ENCODE peak calls at places on chromosomes 5 and 9, in five cellular contexts. One of them, this sample, is unnamed.

GRCh38 chr5:102903074-102903871 is 148.2 kb downstream of the PAM start:
- DNase-seq in OCI-LY7: no peak
- DNase-seq in body of pancreas: no peak
- DNase-seq in uterus: no peak
- DNase-seq in kidney: no peak
- DNase-seq in this sample: no peak

GRCh38 chr5:124439609-124440008 is 306.8 kb downstream of the ZNF608 start:
- DNase-seq in OCI-LY7: no peak
- DNase-seq in body of pancreas: no peak
- DNase-seq in uterus: no peak
- DNase-seq in kidney: no peak
- DNase-seq in this sample: no peak

GRCh38 chr9:69801994-69802393 is 18.6 kb upstream of the CFAP95 start:
- DNase-seq in OCI-LY7: no peak
- DNase-seq in body of pancreas: no peak
- DNase-seq in uterus: no peak
- DNase-seq in kidney: no peak
- DNase-seq in this sample: peak

GRCh38 chr5:122163151-122164069 is 34.1 kb downstream of the ZNF474 start:
- DNase-seq in OCI-LY7: no peak
- DNase-seq in body of pancreas: no peak
- DNase-seq in uterus: no peak
- DNase-seq in kidney: no peak
- DNase-seq in this sample: peak

GRCh38 chr9:130955947-130956621 is 17.0 kb upstream of the FIBCD1 start:
- DNase-seq in OCI-LY7: no peak
- DNase-seq in body of pancreas: no peak
- DNase-seq in uterus: no peak
- DNase-seq in kidney: no peak
- DNase-seq in this sample: no peak

GRCh38 chr9:92964607-92964975 is 17.3 kb downstream of the FGD3 start:
- DNase-seq in OCI-LY7: peak
- DNase-seq in body of pancreas: no peak
- DNase-seq in uterus: no peak
- DNase-seq in kidney: peak
- DNase-seq in this sample: no peak

GRCh38 chr9:112328545-112328944 is 4.9 kb downstream of the PTBP3 start:
- DNase-seq in OCI-LY7: no peak
- DNase-seq in body of pancreas: no peak
- DNase-seq in uterus: no peak
- DNase-seq in kidney: no peak
- DNase-seq in this sample: no peak

GRCh38 chr5:73605223-73606087 is 20.5 kb upstream of the ARHGEF28 start:
- DNase-seq in OCI-LY7: no peak
- DNase-seq in body of pancreas: peak
- DNase-seq in uterus: no peak
- DNase-seq in kidney: no peak
- DNase-seq in this sample: no peak

GRCh38 chr9:134916161-134916665 is 1.5 kb downstream of the FCN1 start:
- DNase-seq in OCI-LY7: no peak
- DNase-seq in body of pancreas: no peak
- DNase-seq in uterus: no peak
- DNase-seq in kidney: no peak
- DNase-seq in this sample: no peak

GRCh38 chr9:105439428-105439827 is 8.4 kb upstream of the FSD1L start:
- DNase-seq in OCI-LY7: no peak
- DNase-seq in body of pancreas: no peak
- DNase-seq in uterus: no peak
- DNase-seq in kidney: no peak
- DNase-seq in this sample: peak

DNA sequence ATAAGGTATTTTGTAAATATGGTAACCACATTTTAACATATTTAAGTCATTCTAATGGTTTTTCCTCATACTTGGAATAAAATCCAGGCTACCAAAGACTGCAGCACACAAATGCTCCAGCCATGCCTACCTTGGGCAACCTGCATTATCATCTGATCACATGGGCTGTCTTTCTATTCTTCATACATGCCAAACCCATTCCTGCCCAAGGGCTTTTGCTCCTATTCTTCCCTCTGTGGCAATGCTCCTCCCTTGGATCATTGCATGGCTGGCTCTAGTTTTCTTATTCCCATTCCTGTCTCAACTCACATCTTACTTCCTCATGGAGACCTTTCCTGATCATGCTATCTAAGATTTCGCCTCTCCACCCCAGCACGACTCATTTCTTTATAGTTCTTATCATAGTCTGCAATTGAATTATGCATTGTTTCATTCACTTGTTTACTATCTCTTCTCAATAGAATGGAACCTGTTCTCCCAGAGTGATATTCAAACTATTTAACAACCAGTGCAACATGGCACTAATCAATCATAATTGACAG is 54.9 kb upstream of the C5orf46 start:
- DNase-seq in OCI-LY7: no peak
- DNase-seq in body of pancreas: no peak
- DNase-seq in uterus: no peak
- DNase-seq in kidney: no peak
- DNase-seq in this sample: no peak
- TF ChIP-seq CTCF in OCI-LY7: no peak
- TF ChIP-seq CTCF in body of pancreas: no peak
- TF ChIP-seq CTCF in uterus: no peak
- TF ChIP-seq CTCF in kidney: no peak
- TF ChIP-seq CTCF in this sample: no peak

GRCh38 chr5:174523311-174524159 is 200.8 kb upstream of the MSX2 start:
- DNase-seq in OCI-LY7: no peak
- DNase-seq in body of pancreas: no peak
- DNase-seq in uterus: no peak
- DNase-seq in kidney: no peak
- DNase-seq in this sample: no peak
- TF ChIP-seq CTCF in OCI-LY7: no peak
- TF ChIP-seq CTCF in body of pancreas: no peak
- TF ChIP-seq CTCF in uterus: no peak
- TF ChIP-seq CTCF in kidney: no peak
- TF ChIP-seq CTCF in this sample: peak

DNA sequence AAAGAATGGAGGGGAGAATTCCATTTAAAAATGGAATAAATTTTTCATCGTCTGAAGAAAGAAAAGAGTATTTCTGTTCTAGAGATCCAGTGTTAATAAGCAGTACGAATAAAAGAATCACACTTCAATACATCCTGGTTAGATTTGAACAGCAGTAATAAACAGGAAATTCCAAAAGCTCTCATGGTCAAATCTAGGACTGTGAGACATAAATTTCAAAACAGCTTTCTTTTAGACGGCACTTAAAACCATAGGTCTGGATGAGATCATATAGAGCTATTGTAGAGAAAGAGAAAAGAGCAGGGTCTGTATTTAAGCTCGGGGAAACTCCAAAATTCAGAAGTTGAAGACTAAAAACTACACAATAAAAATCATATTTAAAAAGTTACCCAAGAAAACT is 1006.9 kb upstream of the CTNND2 start:
- DNase-seq in OCI-LY7: no peak
- DNase-seq in body of pancreas: no peak
- DNase-seq in uterus: no peak
- DNase-seq in kidney: no peak
- DNase-seq in this sample: peak
- TF ChIP-seq CTCF in OCI-LY7: no peak
- TF ChIP-seq CTCF in body of pancreas: no peak
- TF ChIP-seq CTCF in uterus: no peak
- TF ChIP-seq CTCF in kidney: no peak
- TF ChIP-seq CTCF in this sample: no peak

GRCh38 chr5:169300468-169301385 is at the start of gene SLIT3:
- DNase-seq in OCI-LY7: no peak
- DNase-seq in body of pancreas: peak
- DNase-seq in uterus: peak
- DNase-seq in kidney: peak
- DNase-seq in this sample: peak
- TF ChIP-seq CTCF in OCI-LY7: no peak
- TF ChIP-seq CTCF in body of pancreas: no peak
- TF ChIP-seq CTCF in uterus: peak
- TF ChIP-seq CTCF in kidney: no peak
- TF ChIP-seq CTCF in this sample: no peak

GRCh38 chr9:4356306-4356705 is 56.4 kb upstream of the GLIS3 start:
- DNase-seq in OCI-LY7: no peak
- DNase-seq in body of pancreas: no peak
- DNase-seq in uterus: no peak
- DNase-seq in kidney: no peak
- DNase-seq in this sample: no peak
- TF ChIP-seq CTCF in OCI-LY7: no peak
- TF ChIP-seq CTCF in body of pancreas: no peak
- TF ChIP-seq CTCF in uterus: no peak
- TF ChIP-seq CTCF in kidney: no peak
- TF ChIP-seq CTCF in this sample: no peak

DNA sequence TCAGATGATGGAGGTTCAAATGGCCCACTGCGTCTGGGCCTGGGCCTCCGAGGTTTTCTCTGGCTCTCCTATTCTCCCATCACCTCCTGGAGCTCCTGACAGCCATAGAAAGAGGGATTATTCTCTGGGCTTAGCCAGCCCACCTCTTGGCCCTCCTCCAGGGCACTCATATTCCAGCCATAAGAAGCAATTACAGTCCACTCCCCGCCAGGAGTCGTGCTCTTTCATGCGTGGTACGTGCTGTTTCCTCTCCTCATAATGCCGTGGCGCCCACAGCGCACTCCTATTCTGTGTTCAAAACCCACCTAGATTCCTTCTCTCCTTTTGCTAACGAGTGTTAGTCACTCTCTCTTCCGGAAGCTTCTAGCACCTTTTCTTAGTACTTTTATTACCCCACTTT is 240.8 kb upstream of the ZNF462 start:
- DNase-seq in OCI-LY7: no peak
- DNase-seq in body of pancreas: no peak
- DNase-seq in uterus: no peak
- DNase-seq in kidney: no peak
- DNase-seq in this sample: no peak
- TF ChIP-seq CTCF in OCI-LY7: no peak
- TF ChIP-seq CTCF in body of pancreas: no peak
- TF ChIP-seq CTCF in uterus: no peak
- TF ChIP-seq CTCF in kidney: no peak
- TF ChIP-seq CTCF in this sample: no peak

GRCh38 chr5:157855404-157855994 is 3.4 kb downstream of the CLINT1 start:
- DNase-seq in OCI-LY7: peak
- DNase-seq in body of pancreas: peak
- DNase-seq in uterus: peak
- DNase-seq in kidney: no peak
- DNase-seq in this sample: peak
- TF ChIP-seq CTCF in OCI-LY7: peak
- TF ChIP-seq CTCF in body of pancreas: peak
- TF ChIP-seq CTCF in uterus: peak
- TF ChIP-seq CTCF in kidney: peak
- TF ChIP-seq CTCF in this sample: peak

GRCh38 chr5:133781446-133781845 is 169.1 kb upstream of the FSTL4 start:
- DNase-seq in OCI-LY7: no peak
- DNase-seq in body of pancreas: no peak
- DNase-seq in uterus: no peak
- DNase-seq in kidney: no peak
- DNase-seq in this sample: no peak
- TF ChIP-seq CTCF in OCI-LY7: no peak
- TF ChIP-seq CTCF in body of pancreas: no peak
- TF ChIP-seq CTCF in uterus: no peak
- TF ChIP-seq CTCF in kidney: no peak
- TF ChIP-seq CTCF in this sample: no peak